ENCODE peak calls at places on chromosome 6, in eight cellular contexts. One of them, this sample, is unnamed.

GRCh38 chr6:33746651-33747100 is at the start of gene IP6K3:
- DNase-seq in uterus: peak
- DNase-seq in mammary epithelial cell: no peak
- DNase-seq in cardiac muscle cell: peak
- DNase-seq in aorta: no peak
- DNase-seq in PC-3: no peak
- DNase-seq in GM23248: no peak
- DNase-seq in stomach: no peak
- DNase-seq in this sample: no peak

GRCh38 chr6:104983776-104984175 is 26.9 kb downstream of the LIN28B start:
- DNase-seq in stomach: no peak
- DNase-seq in uterus: no peak
- DNase-seq in aorta: no peak
- DNase-seq in GM23248: no peak
- DNase-seq in mammary epithelial cell: no peak
- DNase-seq in cardiac muscle cell: no peak
- DNase-seq in PC-3: no peak
- DNase-seq in this sample: no peak

GRCh38 chr6:25405442-25405841 is 126.3 kb downstream of the CARMIL1 start:
- DNase-seq in uterus: no peak
- DNase-seq in stomach: no peak
- DNase-seq in cardiac muscle cell: no peak
- DNase-seq in GM23248: no peak
- DNase-seq in PC-3: no peak
- DNase-seq in aorta: no peak
- DNase-seq in mammary epithelial cell: no peak
- DNase-seq in this sample: no peak

GRCh38 chr6:93416575-93417420 is 2.6 kb downstream of the EPHA7 start:
- DNase-seq in mammary epithelial cell: peak
- DNase-seq in aorta: peak
- DNase-seq in cardiac muscle cell: peak
- DNase-seq in uterus: peak
- DNase-seq in stomach: no peak
- DNase-seq in GM23248: peak
- DNase-seq in PC-3: peak
- DNase-seq in this sample: no peak

GRCh38 chr6:79544299-79544927 is 7.2 kb upstream of the LCA5 start:
- DNase-seq in uterus: no peak
- DNase-seq in GM23248: peak
- DNase-seq in mammary epithelial cell: peak
- DNase-seq in stomach: no peak
- DNase-seq in PC-3: no peak
- DNase-seq in aorta: no peak
- DNase-seq in cardiac muscle cell: peak
- DNase-seq in this sample: no peak

GRCh38 chr6:39377530-39377929 is 55.0 kb upstream of the KCNK16 start:
- DNase-seq in cardiac muscle cell: peak
- DNase-seq in GM23248: peak
- DNase-seq in aorta: no peak
- DNase-seq in stomach: no peak
- DNase-seq in mammary epithelial cell: peak
- DNase-seq in PC-3: peak
- DNase-seq in uterus: peak
- DNase-seq in this sample: no peak

GRCh38 chr6:108176281-108177089 is 10.7 kb downstream of the NR2E1 start:
- DNase-seq in cardiac muscle cell: no peak
- DNase-seq in uterus: no peak
- DNase-seq in aorta: no peak
- DNase-seq in GM23248: no peak
- DNase-seq in stomach: no peak
- DNase-seq in mammary epithelial cell: no peak
- DNase-seq in PC-3: no peak
- DNase-seq in this sample: no peak

GRCh38 chr6:17574871-17575560 is 25.1 kb upstream of the FAM8A1 start:
- DNase-seq in cardiac muscle cell: no peak
- DNase-seq in mammary epithelial cell: peak
- DNase-seq in aorta: no peak
- DNase-seq in stomach: no peak
- DNase-seq in PC-3: peak
- DNase-seq in uterus: no peak
- DNase-seq in GM23248: peak
- DNase-seq in this sample: no peak

GRCh38 chr6:73943930-73944652 is 248.1 kb downstream of the CD109 start:
- DNase-seq in mammary epithelial cell: no peak
- DNase-seq in PC-3: no peak
- DNase-seq in cardiac muscle cell: no peak
- DNase-seq in stomach: no peak
- DNase-seq in aorta: no peak
- DNase-seq in GM23248: peak
- DNase-seq in uterus: no peak
- DNase-seq in this sample: no peak

GRCh38 chr6:133198725-133199124 is 42.4 kb upstream of the EYA4 start:
- DNase-seq in cardiac muscle cell: no peak
- DNase-seq in aorta: no peak
- DNase-seq in mammary epithelial cell: peak
- DNase-seq in GM23248: no peak
- DNase-seq in uterus: no peak
- DNase-seq in stomach: no peak
- DNase-seq in PC-3: peak
- DNase-seq in this sample: no peak

GRCh38 chr6:89414215-89414614 is 2.1 kb upstream of the RRAGD start:
- DNase-seq in aorta: no peak
- DNase-seq in uterus: no peak
- DNase-seq in mammary epithelial cell: no peak
- DNase-seq in GM23248: no peak
- DNase-seq in stomach: no peak
- DNase-seq in PC-3: no peak
- DNase-seq in cardiac muscle cell: peak
- DNase-seq in this sample: no peak

GRCh38 chr6:179340-179950 is 112.8 kb upstream of the DUSP22 start:
- DNase-seq in GM23248: no peak
- DNase-seq in stomach: no peak
- DNase-seq in PC-3: no peak
- DNase-seq in aorta: no peak
- DNase-seq in uterus: no peak
- DNase-seq in cardiac muscle cell: no peak
- DNase-seq in mammary epithelial cell: no peak
- DNase-seq in this sample: no peak

GRCh38 chr6:158459726-158460125 is 100.2 kb upstream of the TMEM181 start:
- DNase-seq in aorta: no peak
- DNase-seq in uterus: no peak
- DNase-seq in stomach: no peak
- DNase-seq in PC-3: no peak
- DNase-seq in GM23248: no peak
- DNase-seq in mammary epithelial cell: peak
- DNase-seq in cardiac muscle cell: no peak
- DNase-seq in this sample: no peak

GRCh38 chr6:119526609-119527605 is 177.3 kb upstream of the MAN1A1 start:
- DNase-seq in PC-3: no peak
- DNase-seq in aorta: no peak
- DNase-seq in GM23248: peak
- DNase-seq in cardiac muscle cell: no peak
- DNase-seq in uterus: no peak
- DNase-seq in mammary epithelial cell: no peak
- DNase-seq in stomach: no peak
- DNase-seq in this sample: no peak

GRCh38 chr6:34534146-34534545 is 22.0 kb downstream of the SPDEF start:
- DNase-seq in stomach: no peak
- DNase-seq in mammary epithelial cell: no peak
- DNase-seq in uterus: no peak
- DNase-seq in PC-3: no peak
- DNase-seq in cardiac muscle cell: no peak
- DNase-seq in GM23248: no peak
- DNase-seq in aorta: no peak
- DNase-seq in this sample: no peak

GRCh38 chr6:90388395-90388794 is 91.8 kb upstream of the BACH2 start:
- DNase-seq in uterus: no peak
- DNase-seq in GM23248: no peak
- DNase-seq in aorta: no peak
- DNase-seq in mammary epithelial cell: no peak
- DNase-seq in PC-3: no peak
- DNase-seq in cardiac muscle cell: no peak
- DNase-seq in stomach: no peak
- DNase-seq in this sample: no peak

GRCh38 chr6:5333653-5334052 is 72.3 kb downstream of the FARS2 start:
- DNase-seq in cardiac muscle cell: no peak
- DNase-seq in stomach: no peak
- DNase-seq in uterus: no peak
- DNase-seq in mammary epithelial cell: peak
- DNase-seq in PC-3: peak
- DNase-seq in aorta: no peak
- DNase-seq in GM23248: peak
- DNase-seq in this sample: no peak

GRCh38 chr6:130447374-130447773 is 81.6 kb downstream of the TMEM200A start:
- DNase-seq in cardiac muscle cell: no peak
- DNase-seq in mammary epithelial cell: peak
- DNase-seq in GM23248: peak
- DNase-seq in stomach: no peak
- DNase-seq in PC-3: no peak
- DNase-seq in uterus: no peak
- DNase-seq in aorta: no peak
- DNase-seq in this sample: no peak

GRCh38 chr6:63663882-63664281 is 28.3 kb downstream of the PHF3 start:
- DNase-seq in uterus: no peak
- DNase-seq in GM23248: no peak
- DNase-seq in mammary epithelial cell: no peak
- DNase-seq in aorta: no peak
- DNase-seq in cardiac muscle cell: no peak
- DNase-seq in PC-3: no peak
- DNase-seq in stomach: no peak
- DNase-seq in this sample: no peak

GRCh38 chr6:131640100-131640499 is 3.0 kb downstream of the ENPP3 start:
- DNase-seq in cardiac muscle cell: no peak
- DNase-seq in PC-3: no peak
- DNase-seq in stomach: no peak
- DNase-seq in mammary epithelial cell: no peak
- DNase-seq in aorta: no peak
- DNase-seq in uterus: no peak
- DNase-seq in GM23248: no peak
- DNase-seq in this sample: no peak

GRCh38 chr6:131638013-131638412 is 911 bp downstream of the ENPP3 start:
- DNase-seq in aorta: no peak
- DNase-seq in mammary epithelial cell: no peak
- DNase-seq in GM23248: no peak
- DNase-seq in cardiac muscle cell: no peak
- DNase-seq in uterus: no peak
- DNase-seq in PC-3: no peak
- DNase-seq in stomach: no peak
- DNase-seq in this sample: no peak

GRCh38 chr6:131642565-131643261 is 5.6 kb downstream of the ENPP3 start:
- DNase-seq in aorta: no peak
- DNase-seq in GM23248: no peak
- DNase-seq in uterus: no peak
- DNase-seq in PC-3: no peak
- DNase-seq in cardiac muscle cell: no peak
- DNase-seq in stomach: no peak
- DNase-seq in mammary epithelial cell: no peak
- DNase-seq in this sample: no peak

GRCh38 chr6:131641554-131641953 is 4.5 kb downstream of the ENPP3 start:
- DNase-seq in GM23248: no peak
- DNase-seq in aorta: no peak
- DNase-seq in uterus: no peak
- DNase-seq in mammary epithelial cell: no peak
- DNase-seq in PC-3: no peak
- DNase-seq in cardiac muscle cell: no peak
- DNase-seq in stomach: no peak
- DNase-seq in this sample: no peak

DNA sequence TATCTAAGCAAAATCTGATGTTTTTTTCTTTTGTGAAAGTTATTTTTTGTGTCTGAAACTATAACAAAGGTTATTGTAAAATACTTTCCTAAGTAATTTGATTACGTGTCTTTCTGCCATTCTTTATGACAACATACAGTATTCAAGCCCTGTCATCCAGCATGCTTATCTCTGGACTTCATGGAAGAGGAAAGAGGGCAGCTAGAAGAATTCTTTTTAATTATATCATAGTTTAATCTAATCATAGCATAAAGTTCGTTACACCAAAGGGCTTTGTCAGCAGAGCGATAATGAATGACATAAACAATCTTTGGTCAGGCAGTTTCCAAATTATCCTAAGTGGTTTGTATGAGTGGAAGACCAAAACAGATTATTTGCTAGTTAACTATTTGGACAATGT is 3.5 kb downstream of the ENPP3 start:
- DNase-seq in cardiac muscle cell: no peak
- DNase-seq in GM23248: no peak
- DNase-seq in PC-3: no peak
- DNase-seq in stomach: no peak
- DNase-seq in uterus: no peak
- DNase-seq in mammary epithelial cell: no peak
- DNase-seq in aorta: no peak
- DNase-seq in this sample: no peak
- H3K4me3 ChIP-seq in cardiac muscle cell: no peak
- H3K4me3 ChIP-seq in GM23248: no peak
- H3K4me3 ChIP-seq in PC-3: no peak
- H3K4me3 ChIP-seq in stomach: no peak
- H3K4me3 ChIP-seq in uterus: no peak
- H3K4me3 ChIP-seq in mammary epithelial cell: no peak
- H3K4me3 ChIP-seq in aorta: no peak
- H3K4me3 ChIP-seq in this sample: no peak

GRCh38 chr6:169428532-169428931 is 174.9 kb upstream of the THBS2 start:
- DNase-seq in stomach: no peak
- DNase-seq in PC-3: no peak
- DNase-seq in cardiac muscle cell: no peak
- DNase-seq in mammary epithelial cell: no peak
- DNase-seq in GM23248: peak
- DNase-seq in aorta: no peak
- DNase-seq in uterus: peak
- DNase-seq in this sample: no peak
- H3K27ac ChIP-seq in stomach: peak
- H3K27ac ChIP-seq in PC-3: no peak
- H3K27ac ChIP-seq in cardiac muscle cell: no peak
- H3K27ac ChIP-seq in mammary epithelial cell: no peak
- H3K27ac ChIP-seq in GM23248: peak
- H3K27ac ChIP-seq in aorta: no peak
- H3K27ac ChIP-seq in uterus: peak
- H3K27ac ChIP-seq in this sample: peak

GRCh38 chr6:2363211-2363610 is 117.8 kb upstream of the GMDS start:
- DNase-seq in cardiac muscle cell: no peak
- DNase-seq in mammary epithelial cell: peak
- DNase-seq in PC-3: no peak
- DNase-seq in uterus: no peak
- DNase-seq in stomach: no peak
- DNase-seq in aorta: no peak
- DNase-seq in GM23248: peak
- DNase-seq in this sample: no peak
- H3K4me3 ChIP-seq in cardiac muscle cell: no peak
- H3K4me3 ChIP-seq in mammary epithelial cell: no peak
- H3K4me3 ChIP-seq in PC-3: no peak
- H3K4me3 ChIP-seq in uterus: no peak
- H3K4me3 ChIP-seq in stomach: no peak
- H3K4me3 ChIP-seq in aorta: no peak
- H3K4me3 ChIP-seq in GM23248: no peak
- H3K4me3 ChIP-seq in this sample: no peak

DNA sequence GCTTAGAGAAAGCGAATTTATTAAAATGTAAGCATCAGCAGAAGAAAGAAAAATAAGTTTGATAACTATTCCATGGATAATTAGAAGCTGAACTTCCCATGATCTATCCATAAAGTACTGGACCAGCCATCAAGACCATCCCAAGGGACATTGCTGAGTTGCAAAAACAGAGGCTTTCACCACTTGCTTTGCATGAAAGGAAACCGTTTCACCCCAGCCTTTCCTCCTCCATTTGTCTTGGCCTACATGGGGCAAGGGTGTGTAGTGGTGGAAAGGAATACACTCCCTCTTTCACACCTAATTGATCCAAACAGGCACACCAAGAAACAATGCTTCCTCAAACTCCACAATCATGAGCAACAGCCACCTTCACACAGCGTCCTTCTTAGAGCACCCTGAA is 10.4 kb downstream of the HIVEP2 start:
- DNase-seq in mammary epithelial cell: no peak
- DNase-seq in cardiac muscle cell: no peak
- DNase-seq in uterus: no peak
- DNase-seq in aorta: no peak
- DNase-seq in GM23248: no peak
- DNase-seq in PC-3: no peak
- DNase-seq in stomach: no peak
- DNase-seq in this sample: no peak
- H3K27ac ChIP-seq in mammary epithelial cell: no peak
- H3K27ac ChIP-seq in cardiac muscle cell: no peak
- H3K27ac ChIP-seq in uterus: no peak
- H3K27ac ChIP-seq in aorta: no peak
- H3K27ac ChIP-seq in GM23248: no peak
- H3K27ac ChIP-seq in PC-3: no peak
- H3K27ac ChIP-seq in stomach: no peak
- H3K27ac ChIP-seq in this sample: no peak